ENCODE peak calls at places on chromosomes 12 and 14, in nine cellular contexts. One of them, this sample, is unnamed.

GRCh38 chr14:72962829-72963312 is 36.6 kb downstream of the DCAF4 start:
- DNase-seq in upper lobe of right lung: no peak
- DNase-seq in activated T-cell treated with anti-CD3 and anti-CD28 coated beads, Interleukin-2, amount 50 U/mL, for 72 hours: no peak
- DNase-seq in H7: peak
- DNase-seq in LHCN-M2: peak
- DNase-seq in T-helper 2 cell: no peak
- DNase-seq in 8988T: peak
- DNase-seq in heart left ventricle: no peak
- DNase-seq in psoas muscle: no peak
- DNase-seq in this sample: peak

GRCh38 chr12:32918890-32919791 is 22.6 kb upstream of the PKP2 start:
- DNase-seq in LHCN-M2: peak
- DNase-seq in psoas muscle: no peak
- DNase-seq in upper lobe of right lung: no peak
- DNase-seq in 8988T: no peak
- DNase-seq in heart left ventricle: no peak
- DNase-seq in T-helper 2 cell: no peak
- DNase-seq in activated T-cell treated with anti-CD3 and anti-CD28 coated beads, Interleukin-2, amount 50 U/mL, for 72 hours: no peak
- DNase-seq in H7: peak
- DNase-seq in this sample: peak

GRCh38 chr12:77584860-77585259 is 245.8 kb upstream of the NAV3 start:
- DNase-seq in LHCN-M2: no peak
- DNase-seq in psoas muscle: no peak
- DNase-seq in H7: no peak
- DNase-seq in T-helper 2 cell: no peak
- DNase-seq in activated T-cell treated with anti-CD3 and anti-CD28 coated beads, Interleukin-2, amount 50 U/mL, for 72 hours: no peak
- DNase-seq in 8988T: no peak
- DNase-seq in upper lobe of right lung: no peak
- DNase-seq in heart left ventricle: no peak
- DNase-seq in this sample: no peak

GRCh38 chr12:82047480-82047879 is 288.3 kb upstream of the PPFIA2 start:
- DNase-seq in H7: no peak
- DNase-seq in T-helper 2 cell: no peak
- DNase-seq in psoas muscle: no peak
- DNase-seq in heart left ventricle: no peak
- DNase-seq in activated T-cell treated with anti-CD3 and anti-CD28 coated beads, Interleukin-2, amount 50 U/mL, for 72 hours: no peak
- DNase-seq in LHCN-M2: no peak
- DNase-seq in upper lobe of right lung: no peak
- DNase-seq in 8988T: no peak
- DNase-seq in this sample: peak

GRCh38 chr12:53623986-53624385 is 2.2 kb downstream of the ATF7 start:
- DNase-seq in heart left ventricle: no peak
- DNase-seq in 8988T: no peak
- DNase-seq in H7: peak
- DNase-seq in upper lobe of right lung: no peak
- DNase-seq in activated T-cell treated with anti-CD3 and anti-CD28 coated beads, Interleukin-2, amount 50 U/mL, for 72 hours: no peak
- DNase-seq in T-helper 2 cell: no peak
- DNase-seq in LHCN-M2: peak
- DNase-seq in psoas muscle: no peak
- DNase-seq in this sample: peak

GRCh38 chr12:46452776-46453175 is 80.2 kb upstream of the SLC38A2 start:
- DNase-seq in 8988T: no peak
- DNase-seq in T-helper 2 cell: no peak
- DNase-seq in LHCN-M2: no peak
- DNase-seq in psoas muscle: no peak
- DNase-seq in upper lobe of right lung: no peak
- DNase-seq in activated T-cell treated with anti-CD3 and anti-CD28 coated beads, Interleukin-2, amount 50 U/mL, for 72 hours: no peak
- DNase-seq in H7: no peak
- DNase-seq in heart left ventricle: no peak
- DNase-seq in this sample: no peak

GRCh38 chr12:59444932-59445331 is 150.9 kb upstream of the SLC16A7 start:
- DNase-seq in LHCN-M2: peak
- DNase-seq in psoas muscle: no peak
- DNase-seq in 8988T: no peak
- DNase-seq in upper lobe of right lung: no peak
- DNase-seq in activated T-cell treated with anti-CD3 and anti-CD28 coated beads, Interleukin-2, amount 50 U/mL, for 72 hours: no peak
- DNase-seq in H7: no peak
- DNase-seq in heart left ventricle: no peak
- DNase-seq in T-helper 2 cell: no peak
- DNase-seq in this sample: no peak

GRCh38 chr12:91387461-91388134 is 205.0 kb upstream of the DCN start:
- DNase-seq in 8988T: no peak
- DNase-seq in H7: no peak
- DNase-seq in heart left ventricle: no peak
- DNase-seq in LHCN-M2: no peak
- DNase-seq in T-helper 2 cell: no peak
- DNase-seq in psoas muscle: no peak
- DNase-seq in activated T-cell treated with anti-CD3 and anti-CD28 coated beads, Interleukin-2, amount 50 U/mL, for 72 hours: no peak
- DNase-seq in upper lobe of right lung: no peak
- DNase-seq in this sample: peak

GRCh38 chr12:56189336-56189917 is at the start of gene SMARCC2:
- DNase-seq in T-helper 2 cell: peak
- DNase-seq in activated T-cell treated with anti-CD3 and anti-CD28 coated beads, Interleukin-2, amount 50 U/mL, for 72 hours: peak
- DNase-seq in 8988T: peak
- DNase-seq in upper lobe of right lung: peak
- DNase-seq in psoas muscle: peak
- DNase-seq in heart left ventricle: peak
- DNase-seq in H7: peak
- DNase-seq in LHCN-M2: peak
- DNase-seq in this sample: peak